ENCODE peak calls at places on chromosomes 5 and 9, in six cellular contexts. A is cardiac muscle cell, F is right atrium auricular region, V is AG09309, Y is fibroblast of the aortic adventitia, T is neural progenitor cell. U is an unnamed sample.

GRCh38 chr5:38576442-38576841 is 20.0 kb upstream of the LIFR start:
- DNase-seq in T (no peak), F (no peak), V (no peak), Y (no peak), A (no peak), U (no peak)

GRCh38 chr5:56506586-56506985 is 273.5 kb upstream of the ANKRD55 start:
- DNase-seq in V (no peak), A (no peak), F (no peak), T (no peak), Y (no peak), U (no peak)

GRCh38 chr9:120464176-120464575 is 115.8 kb downstream of the CDK5RAP2 start:
- DNase-seq in V (no peak), T (no peak), Y (peak; percentile 42), F (no peak), A (no peak), U (no peak)

GRCh38 chr9:8332296-8332695 is 532.7 kb upstream of the DMAC1 start:
- DNase-seq in V (no peak), F (no peak), Y (no peak), T (no peak), A (no peak), U (no peak)

GRCh38 chr5:14663734-14664269 is 716 bp upstream of the OTULIN start:
- DNase-seq in A (peak; percentile 41), V (no peak), Y (peak; percentile 43), T (peak; percentile 33), F (no peak), U (no peak)

GRCh38 chr9:95373765-95374435 is 56.4 kb upstream of the FANCC start:
- DNase-seq in T (no peak), V (no peak), Y (no peak), F (no peak), A (no peak), U (no peak)

GRCh38 chr5:143636951-143637528 is 174.9 kb upstream of the HMHB1 start:
- DNase-seq in Y (peak; percentile 65), V (no peak), T (no peak), A (peak; percentile 53), F (no peak), U (no peak)

GRCh38 chr9:133457233-133457632 is 2.5 kb upstream of the CACFD1 start:
- DNase-seq in Y (no peak), V (no peak), A (no peak), T (no peak), F (no peak), U (no peak)

DNA sequence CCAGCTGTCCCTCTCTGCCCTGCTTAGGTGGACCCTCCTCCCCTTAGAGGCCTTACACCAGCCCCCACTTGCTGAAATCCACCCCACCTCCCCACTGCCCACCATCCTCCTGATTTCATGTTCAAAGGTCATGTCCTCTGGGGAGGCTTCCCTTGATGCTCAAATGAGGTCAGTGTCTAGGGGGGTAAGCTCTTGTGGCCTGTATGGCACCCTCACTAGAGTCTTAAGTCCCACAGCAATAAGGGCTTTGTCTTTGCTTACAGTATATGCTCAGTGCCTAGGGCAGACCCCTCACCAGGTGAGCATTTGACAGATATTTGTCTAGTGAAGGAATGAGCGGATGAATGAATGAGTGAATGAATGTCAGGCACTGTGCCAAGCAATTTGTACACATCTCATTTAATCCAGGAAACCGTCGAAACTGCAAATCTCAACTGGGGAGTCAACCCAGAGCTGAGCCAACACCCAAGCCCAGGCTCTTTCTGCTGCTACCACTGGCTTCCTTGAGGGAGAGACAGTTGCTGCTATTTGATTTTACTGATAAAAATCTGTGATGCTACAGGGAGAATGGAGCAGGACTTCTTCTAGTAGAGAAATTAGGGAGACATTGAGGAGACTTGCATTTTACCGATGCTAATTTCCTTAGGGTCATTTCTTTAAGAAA is 101.9 kb downstream of the IQGAP2 start:
- DNase-seq in A (no peak), T (no peak), F (no peak), Y (no peak), V (no peak), U (no peak)
- TF ChIP-seq CTCF in A (no peak), T (no peak), F (no peak), Y (no peak), V (no peak), U (no peak)

DNA sequence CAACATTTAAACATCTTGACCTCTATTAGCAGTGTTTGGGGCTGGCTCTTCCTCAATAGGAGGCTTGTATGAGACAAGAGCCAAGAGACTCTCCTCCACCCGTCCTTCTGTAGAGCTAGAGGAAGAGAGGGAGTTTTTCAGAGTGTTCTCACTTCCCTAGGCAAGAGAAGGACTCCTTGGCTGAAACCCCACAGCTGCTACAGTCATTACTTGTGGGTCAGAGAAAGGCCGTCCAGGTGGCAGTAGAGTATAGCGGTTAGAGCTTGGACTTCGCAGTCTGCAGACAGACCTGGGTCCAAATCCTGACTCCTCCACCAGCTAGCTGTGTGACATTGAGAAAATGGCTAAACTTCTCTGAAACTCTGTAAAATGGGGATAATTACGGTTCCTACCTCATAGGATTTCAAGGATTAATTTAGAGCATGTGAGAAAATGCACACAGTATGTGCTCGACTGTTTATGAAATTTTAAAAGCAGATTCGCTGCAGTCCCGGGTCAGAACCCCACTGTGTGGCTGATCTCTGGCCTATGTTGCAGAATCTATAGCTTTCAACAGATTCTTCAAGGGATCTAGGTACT is 80.8 kb upstream of the ARAP3 start:
- DNase-seq in F (no peak), A (peak; percentile 14), T (no peak), Y (no peak), V (no peak), U (no peak)
- TF ChIP-seq CTCF in F (no peak), A (no peak), T (no peak), Y (no peak), V (no peak), U (no peak)

GRCh38 chr5:78533356-78533755 is 115.2 kb downstream of the LHFPL2 start:
- DNase-seq in F (no peak), T (peak; percentile 43), V (no peak), Y (peak; percentile 48), A (no peak), U (no peak)
- TF ChIP-seq CTCF in F (peak; percentile 51), T (peak; percentile 52), V (peak; percentile 40), Y (peak; percentile 54), A (peak; percentile 51), U (peak; percentile 31)

GRCh38 chr9:129437626-129438323 is 183.1 kb downstream of the C9orf50 start:
- DNase-seq in A (no peak), V (no peak), Y (no peak), F (peak; percentile 64), T (peak; percentile 46), U (no peak)
- TF ChIP-seq CTCF in A (peak; percentile 12), V (no peak), Y (peak; percentile 19), F (peak; percentile 3), T (no peak), U (peak; percentile 17)

DNA sequence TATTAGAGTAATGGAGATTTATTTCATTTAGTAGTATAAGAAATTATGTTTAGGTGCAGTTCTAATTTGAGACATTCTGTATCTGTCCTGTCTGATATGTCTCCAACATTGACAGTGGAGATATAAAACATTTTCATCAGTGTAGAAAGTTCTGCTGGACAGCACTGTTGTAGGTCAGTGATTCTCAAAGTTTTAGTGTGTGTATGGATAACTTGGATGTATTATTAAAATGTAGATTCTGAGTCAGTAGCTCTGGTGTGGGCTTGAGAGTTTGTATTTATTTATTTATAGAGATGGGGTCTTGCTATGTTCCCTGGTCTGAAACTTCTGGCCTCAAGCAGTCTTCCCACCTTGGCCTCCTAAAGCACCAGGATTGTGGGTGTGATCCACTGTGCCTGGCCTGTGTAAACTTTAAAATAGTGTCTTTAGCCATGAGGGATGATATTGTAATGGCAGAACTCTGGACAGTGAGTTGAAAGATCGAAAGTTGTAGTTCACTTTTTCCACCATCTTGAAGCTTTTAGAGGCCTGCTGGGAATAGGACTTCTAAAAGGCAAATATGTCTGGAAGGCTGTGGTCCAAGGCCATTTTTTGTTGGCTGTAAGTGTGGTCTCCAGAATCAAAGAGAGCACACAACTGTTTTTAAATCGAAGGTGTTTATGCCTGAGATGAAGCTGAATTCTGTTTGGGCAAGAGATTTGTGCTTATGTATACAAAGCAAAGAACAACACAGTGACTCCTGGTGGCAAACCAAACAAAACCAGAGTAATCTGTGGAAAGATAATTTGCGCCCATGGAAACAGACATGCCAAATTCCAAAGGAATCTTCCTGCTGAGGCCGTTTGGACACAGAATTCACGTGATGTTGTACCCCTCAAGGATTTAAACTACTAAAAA is 12.4 kb downstream of the UBAP1 start:
- DNase-seq in F (no peak), V (no peak), A (peak; percentile 59), Y (peak; percentile 39), T (peak; percentile 41), U (no peak)
- TF ChIP-seq CTCF in F (peak; percentile 38), V (peak; percentile 29), A (peak; percentile 47), Y (peak; percentile 30), T (peak; percentile 47), U (no peak)

DNA sequence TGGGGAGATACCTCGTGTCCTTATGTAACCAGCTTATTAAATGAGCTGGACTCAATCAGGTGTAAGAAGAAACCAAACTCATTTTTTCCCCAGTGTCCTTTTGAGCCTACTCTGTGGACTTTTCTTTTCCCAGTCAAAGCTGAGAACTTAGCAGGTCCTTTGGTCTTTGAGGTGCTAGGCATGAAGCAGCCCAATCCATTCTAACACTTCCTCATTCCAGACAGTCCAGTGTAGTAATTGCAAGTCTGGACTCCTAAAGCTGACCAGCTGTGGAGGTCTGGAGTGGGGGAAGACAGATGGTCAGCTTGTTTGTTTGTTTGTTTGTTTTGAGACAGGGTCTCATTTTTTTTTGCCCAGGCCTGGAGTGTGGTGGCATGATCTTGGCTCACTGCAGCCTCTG is 38.8 kb downstream of the ANGPTL2 start:
- DNase-seq in T (no peak), A (no peak), V (no peak), Y (no peak), F (no peak), U (no peak)
- TF ChIP-seq CTCF in T (no peak), A (no peak), V (no peak), Y (no peak), F (no peak), U (no peak)

GRCh38 chr5:109748545-109748944 is 58.8 kb downstream of the MAN2A1 start:
- DNase-seq in T (no peak), A (no peak), Y (no peak), F (no peak), V (no peak), U (no peak)
- TF ChIP-seq CTCF in T (no peak), A (no peak), Y (no peak), F (no peak), V (no peak), U (no peak)

GRCh38 chr5:30650311-30650710 is 543.2 kb upstream of the CDH6 start:
- DNase-seq in A (no peak), F (no peak), T (no peak), Y (no peak), V (no peak), U (no peak)
- TF ChIP-seq CTCF in A (no peak), F (no peak), T (peak; percentile 19), Y (no peak), V (no peak), U (no peak)

U was measured in CD14-positive monocyte.